ENCODE peak calls at places on chromosomes 13 and 19, in five cellular contexts. H, Z, B, X and M are unnamed samples.

GRCh38 chr19:47686679-47687450 is 26.4 kb upstream of the EHD2 start:
- DNase-seq in X (no peak), Z (no peak), H (no peak), B (no peak), M (no peak)

GRCh38 chr13:48493076-48493765 is 39.7 kb downstream of the RCBTB2 start:
- DNase-seq in Z (no peak), X (no peak), H (no peak), B (no peak), M (no peak)

GRCh38 chr13:34349091-34349722 is 531.3 kb downstream of the RFC3 start:
- DNase-seq in H (peak; percentile 71), Z (no peak), B (peak; percentile 100), X (no peak), M (peak; percentile 44)

GRCh38 chr13:76473552-76474134 is 412.6 kb downstream of the KCTD12 start:
- DNase-seq in Z (peak; percentile 74), B (peak; percentile 44), X (peak; percentile 74), H (peak; percentile 45), M (peak; percentile 58)

GRCh38 chr13:42497798-42498197 is 76.2 kb upstream of the TNFSF11 start:
- DNase-seq in H (no peak), Z (no peak), B (peak; percentile 65), X (no peak), M (no peak)

GRCh38 chr13:32731576-32731975 is 145.3 kb downstream of the PDS5B start:
- DNase-seq in Z (no peak), X (no peak), B (peak; percentile 33), H (no peak), M (no peak)

GRCh38 chr13:113836917-113837553 is 26.8 kb downstream of the GAS6 start:
- DNase-seq in B (peak; percentile 87), X (no peak), Z (peak; percentile 66), H (peak; percentile 76), M (peak; percentile 79)

GRCh38 chr13:94494021-94494420 is 14.5 kb upstream of the DCT start:
- DNase-seq in H (no peak), Z (no peak), X (no peak), B (no peak), M (no peak)

GRCh38 chr19:1776606-1777147 is 23.4 kb downstream of the ONECUT3 start:
- DNase-seq in H (no peak), X (no peak), Z (no peak), B (no peak), M (no peak)

GRCh38 chr19:41695745-41696144 is 7.7 kb upstream of the CEACAM7 start:
- DNase-seq in X (peak; percentile 50), H (no peak), Z (no peak), B (no peak), M (no peak)

GRCh38 chr19:33453207-33453736 is 68.3 kb downstream of the PEPD start:
- DNase-seq in H (no peak), Z (no peak), X (no peak), B (no peak), M (no peak)

GRCh38 chr19:13007292-13008045 is 12.2 kb downstream of the NFIX start:
- DNase-seq in X (peak; percentile 90), B (no peak), H (peak; percentile 73), Z (peak; percentile 91), M (peak; percentile 77)

GRCh38 chr13:29925457-29925856 is 75.0 kb upstream of the UBL3 start:
- DNase-seq in Z (peak; percentile 91), H (peak; percentile 55), B (peak; percentile 77), X (peak; percentile 81), M (peak; percentile 82)

GRCh38 chr13:33508060-33508459 is 222.5 kb upstream of the STARD13 start:
- DNase-seq in B (no peak), H (no peak), Z (no peak), X (no peak), M (no peak)

GRCh38 chr19:33171916-33172359 is 22.2 kb upstream of the LRP3 start:
- DNase-seq in Z (no peak), H (no peak), X (peak; percentile 23), B (peak; percentile 47), M (no peak)

GRCh38 chr19:38319421-38320258 is at the start of gene KCNK6:
- DNase-seq in B (peak; percentile 14), X (peak; percentile 85), Z (peak; percentile 70), H (peak; percentile 46), M (peak; percentile 40)

GRCh38 chr13:19062019-19062646 is 119.5 kb downstream of the TUBA3C start:
- DNase-seq in X (peak; percentile 48), Z (no peak), B (no peak), H (no peak), M (no peak)

GRCh38 chr19:40646564-40647254 is 43.7 kb downstream of the NUMBL start:
- DNase-seq in Z (no peak), H (no peak), X (no peak), B (no peak), M (no peak)

GRCh38 chr13:106597759-106598395 is 29.9 kb upstream of the ARGLU1 start:
- DNase-seq in X (no peak), H (no peak), B (no peak), Z (no peak), M (no peak)

GRCh38 chr19:18456974-18457373 is 19.0 kb upstream of the ISYNA1 start:
- DNase-seq in B (no peak), X (peak; percentile 92), H (peak; percentile 63), Z (no peak), M (peak; percentile 56)

GRCh38 chr13:96100457-96101220 is 10.7 kb downstream of the HS6ST3 start:
- DNase-seq in Z (no peak), X (no peak), H (no peak), B (no peak), M (no peak)

GRCh38 chr13:61728468-61728867 is 312.8 kb upstream of the PCDH20 start:
- DNase-seq in X (no peak), H (no peak), Z (no peak), B (peak; percentile 47), M (no peak)

GRCh38 chr13:46648166-46648607 is 95.2 kb downstream of the LRCH1 start:
- DNase-seq in B (no peak), H (no peak), X (no peak), Z (peak; percentile 66), M (no peak)

GRCh38 chr19:1651548-1652394 is 644 bp downstream of the TCF3 start:
- DNase-seq in X (no peak), Z (no peak), B (no peak), H (peak; percentile 41), M (peak; percentile 39)

GRCh38 chr13:113744197-113745000 is 14.6 kb upstream of the TMEM255B start:
- DNase-seq in X (peak; percentile 43), B (no peak), Z (no peak), H (no peak), M (no peak)

GRCh38 chr19:39677931-39678889 is 22.5 kb downstream of the LGALS16 start:
- DNase-seq in Z (peak; percentile 62), X (no peak), B (no peak), H (no peak), M (no peak)

GRCh38 chr13:74290324-74290773 is 156.1 kb upstream of the KLF12 start:
- DNase-seq in Z (no peak), B (peak; percentile 100), X (no peak), H (no peak), M (peak; percentile 16)

GRCh38 chr13:112055032-112055416 is 11.9 kb upstream of the SOX1 start:
- DNase-seq in Z (no peak), B (no peak), H (no peak), X (no peak), M (no peak)

GRCh38 chr13:40190656-40191100 is 475.8 kb downstream of the FOXO1 start:
- DNase-seq in Z (peak; percentile 50), X (no peak), B (peak; percentile 86), H (no peak), M (peak; percentile 51)

GRCh38 chr13:31011193-31011860 is 78.9 kb downstream of the TEX26 start:
- DNase-seq in H (no peak), B (no peak), X (no peak), Z (no peak), M (no peak)

GRCh38 chr19:56577719-56578602 is 10.7 kb downstream of the ZNF470 start:
- DNase-seq in Z (no peak), X (no peak), B (no peak), H (no peak), M (no peak)

DNA sequence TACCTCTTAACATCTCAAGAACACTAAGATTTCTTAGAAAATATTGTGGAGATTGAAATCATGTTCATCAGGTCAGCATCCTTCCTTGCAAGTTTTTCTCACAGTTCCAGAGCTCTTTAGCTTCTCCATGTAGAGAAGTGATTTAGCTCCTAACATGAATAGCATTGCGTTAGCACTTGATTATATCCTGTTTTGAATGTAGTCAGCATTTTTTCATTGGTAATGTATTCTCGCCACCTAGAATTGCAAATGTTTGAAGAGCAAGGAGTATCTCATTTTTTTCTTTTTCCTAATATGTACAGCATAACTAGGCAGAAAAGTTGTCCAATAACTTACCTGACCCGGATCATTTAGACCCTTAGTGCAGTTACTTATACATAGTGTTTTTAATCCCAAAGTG is 6.6 kb downstream of the ZNF470 start:
- DNase-seq in X (no peak), B (no peak), Z (no peak), H (no peak), M (no peak)
- H3K9me3 ChIP-seq in X (peaks cover 29% of the 10 kb centered on the region), B (peaks cover 66% of the 10 kb centered on the region), Z (peaks cover 100% of the 10 kb centered on the region), H (peaks cover 100% of the 10 kb centered on the region), M (peaks cover 79% of the 10 kb centered on the region)

DNA sequence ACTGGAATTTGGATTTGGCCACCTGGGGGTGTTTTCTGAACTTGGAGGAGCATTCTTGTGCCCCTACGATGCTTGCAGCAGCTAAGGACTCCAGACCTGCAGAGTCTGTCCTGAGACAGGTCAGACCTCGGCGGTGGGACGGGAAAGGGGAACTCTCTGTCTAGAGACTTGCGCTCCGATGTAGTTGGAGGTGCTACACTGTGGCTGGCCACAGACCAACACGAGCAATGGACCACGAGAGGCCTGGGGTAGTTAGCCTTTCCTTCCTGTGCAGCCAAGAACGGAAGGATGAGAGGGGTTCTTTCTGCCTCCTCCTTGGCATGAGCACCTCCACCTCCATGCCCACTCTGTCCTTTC is 5.9 kb upstream of the GRAMD1A start:
- DNase-seq in B (no peak), X (peak; percentile 68), Z (no peak), H (no peak), M (no peak)
- H3K27me3 ChIP-seq in B (no peaks in the 10 kb centered on the region), X (no peaks in the 10 kb centered on the region), Z (no peaks in the 10 kb centered on the region), H (no peaks in the 10 kb centered on the region), M (no peaks in the 10 kb centered on the region)

DNA sequence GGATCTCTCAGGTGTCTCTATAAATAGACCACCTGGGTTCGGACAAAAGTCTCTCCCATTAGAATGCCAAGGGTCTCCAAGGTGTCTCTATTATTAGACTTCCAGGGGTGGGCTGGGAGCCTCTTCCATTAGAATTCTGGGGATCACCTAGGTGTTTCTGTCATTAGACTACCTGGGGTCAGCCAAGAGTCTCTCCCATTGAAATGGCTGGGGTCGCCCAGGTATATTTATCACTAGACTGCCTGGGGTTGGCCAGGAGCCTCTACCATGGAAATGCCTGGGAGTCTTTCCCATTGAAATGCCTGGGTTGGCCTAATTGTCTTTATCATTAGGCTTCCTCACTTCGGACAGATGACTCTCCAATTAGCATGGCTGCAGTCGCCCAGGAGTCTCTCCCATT is 1565.5 kb downstream of the UQCRFS1 start:
- DNase-seq in B (no peak), X (no peak), Z (no peak), H (no peak), M (no peak)
- H3K9me3 ChIP-seq in B (peaks cover 8% of the 10 kb centered on the region), X (no peaks in the 10 kb centered on the region), Z (peaks cover 63% of the 10 kb centered on the region), H (peaks cover 4% of the 10 kb centered on the region), M (no peaks in the 10 kb centered on the region)

DNA sequence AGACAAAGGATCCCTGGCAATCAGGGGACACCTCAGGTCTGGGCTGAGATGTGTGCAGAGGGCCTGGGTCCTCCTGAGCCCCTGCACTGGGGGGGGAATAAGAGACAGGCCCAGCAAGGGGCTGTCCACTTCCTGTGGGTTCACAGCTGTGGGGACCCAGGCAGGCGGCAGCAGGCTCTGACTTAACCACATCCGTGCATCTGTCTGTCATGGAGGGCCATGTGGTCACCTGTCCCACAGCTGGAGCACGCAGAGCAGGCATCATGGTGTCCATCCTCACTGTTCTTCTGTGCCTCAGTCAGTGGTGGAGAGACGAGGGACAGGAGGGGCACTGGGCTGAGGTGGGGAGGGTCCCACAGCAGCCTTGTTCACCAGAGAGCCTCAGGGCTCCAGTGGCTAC is 16.3 kb upstream of the KIR3DL3 start:
- DNase-seq in H (no peak), B (no peak), X (no peak), Z (no peak), M (no peak)
- H3K27me3 ChIP-seq in H (peaks cover 41% of the 10 kb centered on the region), B (no peaks in the 10 kb centered on the region), X (no peaks in the 10 kb centered on the region), Z (peaks cover 27% of the 10 kb centered on the region), M (no peaks in the 10 kb centered on the region)